ENCODE peak calls at places on chromosomes 4 and X, in ten cellular contexts. One of them, this sample, is unnamed.
A peak's percentile ranks its signal among the peaks of the same experiment; 100 is the strongest.

GRCh38 chr4:184417802-184418511 is 56.4 kb downstream of the IRF2 start:
- DNase-seq in ACHN: peak; percentile 69
- DNase-seq in stimulated activated CD4-positive, alpha-beta T cell treated with anti-CD3 and anti-CD28 coated beads, Interleukin-12 subunit alpha, Interleukin-12 subunit beta, amount 100 ng/mL, for 4 hours: no peak
- DNase-seq in neural crest cell: no peak
- DNase-seq in iPS-NIHi11: no peak
- DNase-seq in GM23248: peak; percentile 95
- DNase-seq in KG1: no peak
- DNase-seq in H9: no peak
- DNase-seq in T-helper 2 cell: no peak
- DNase-seq in fibroblast of mammary gland: peak; percentile 94
- DNase-seq in this sample: peak; percentile 68

GRCh38 chrX:43956034-43956433 is 17.2 kb downstream of the NDP start:
- DNase-seq in T-helper 2 cell: no peak
- DNase-seq in neural crest cell: no peak
- DNase-seq in ACHN: no peak
- DNase-seq in fibroblast of mammary gland: no peak
- DNase-seq in H9: no peak
- DNase-seq in GM23248: no peak
- DNase-seq in stimulated activated CD4-positive, alpha-beta T cell treated with anti-CD3 and anti-CD28 coated beads, Interleukin-12 subunit alpha, Interleukin-12 subunit beta, amount 100 ng/mL, for 4 hours: no peak
- DNase-seq in KG1: no peak
- DNase-seq in iPS-NIHi11: no peak
- DNase-seq in this sample: no peak

GRCh38 chr4:137994858-137995257 is 247.3 kb downstream of the SLC7A11 start:
- DNase-seq in ACHN: peak; percentile 65
- DNase-seq in GM23248: peak; percentile 69
- DNase-seq in stimulated activated CD4-positive, alpha-beta T cell treated with anti-CD3 and anti-CD28 coated beads, Interleukin-12 subunit alpha, Interleukin-12 subunit beta, amount 100 ng/mL, for 4 hours: no peak
- DNase-seq in T-helper 2 cell: no peak
- DNase-seq in fibroblast of mammary gland: no peak
- DNase-seq in KG1: no peak
- DNase-seq in H9: no peak
- DNase-seq in neural crest cell: no peak
- DNase-seq in iPS-NIHi11: no peak
- DNase-seq in this sample: peak; percentile 15

GRCh38 chr4:182585321-182585720 is 331.9 kb downstream of the DCTD start:
- DNase-seq in iPS-NIHi11: peak; percentile 25
- DNase-seq in T-helper 2 cell: no peak
- DNase-seq in KG1: no peak
- DNase-seq in neural crest cell: no peak
- DNase-seq in GM23248: no peak
- DNase-seq in H9: peak; percentile 71
- DNase-seq in stimulated activated CD4-positive, alpha-beta T cell treated with anti-CD3 and anti-CD28 coated beads, Interleukin-12 subunit alpha, Interleukin-12 subunit beta, amount 100 ng/mL, for 4 hours: no peak
- DNase-seq in ACHN: no peak
- DNase-seq in fibroblast of mammary gland: no peak
- DNase-seq in this sample: no peak

GRCh38 chr4:64588507-64588906 is 179.3 kb upstream of the TECRL start:
- DNase-seq in fibroblast of mammary gland: no peak
- DNase-seq in stimulated activated CD4-positive, alpha-beta T cell treated with anti-CD3 and anti-CD28 coated beads, Interleukin-12 subunit alpha, Interleukin-12 subunit beta, amount 100 ng/mL, for 4 hours: no peak
- DNase-seq in iPS-NIHi11: no peak
- DNase-seq in H9: no peak
- DNase-seq in GM23248: no peak
- DNase-seq in T-helper 2 cell: no peak
- DNase-seq in ACHN: no peak
- DNase-seq in neural crest cell: no peak
- DNase-seq in KG1: no peak
- DNase-seq in this sample: no peak

GRCh38 chr4:20046931-20047677 is 204.6 kb upstream of the SLIT2 start:
- DNase-seq in stimulated activated CD4-positive, alpha-beta T cell treated with anti-CD3 and anti-CD28 coated beads, Interleukin-12 subunit alpha, Interleukin-12 subunit beta, amount 100 ng/mL, for 4 hours: no peak
- DNase-seq in ACHN: no peak
- DNase-seq in H9: no peak
- DNase-seq in T-helper 2 cell: no peak
- DNase-seq in neural crest cell: no peak
- DNase-seq in iPS-NIHi11: no peak
- DNase-seq in fibroblast of mammary gland: no peak
- DNase-seq in GM23248: peak; percentile 55
- DNase-seq in KG1: no peak
- DNase-seq in this sample: no peak

GRCh38 chrX:154918060-154918483 is 31.9 kb downstream of the F8A1 start:
- DNase-seq in T-helper 2 cell: no peak
- DNase-seq in neural crest cell: peak; percentile 29
- DNase-seq in fibroblast of mammary gland: peak; percentile 90
- DNase-seq in GM23248: peak; percentile 75
- DNase-seq in stimulated activated CD4-positive, alpha-beta T cell treated with anti-CD3 and anti-CD28 coated beads, Interleukin-12 subunit alpha, Interleukin-12 subunit beta, amount 100 ng/mL, for 4 hours: peak; percentile 0
- DNase-seq in H9: peak; percentile 66
- DNase-seq in ACHN: peak; percentile 55
- DNase-seq in iPS-NIHi11: peak; percentile 51
- DNase-seq in KG1: peak; percentile 4
- DNase-seq in this sample: peak; percentile 37

GRCh38 chrX:151538190-151539122 is 25.0 kb upstream of the PASD1 start:
- DNase-seq in neural crest cell: no peak
- DNase-seq in stimulated activated CD4-positive, alpha-beta T cell treated with anti-CD3 and anti-CD28 coated beads, Interleukin-12 subunit alpha, Interleukin-12 subunit beta, amount 100 ng/mL, for 4 hours: no peak
- DNase-seq in iPS-NIHi11: no peak
- DNase-seq in T-helper 2 cell: no peak
- DNase-seq in GM23248: peak; percentile 2
- DNase-seq in ACHN: no peak
- DNase-seq in H9: no peak
- DNase-seq in KG1: no peak
- DNase-seq in fibroblast of mammary gland: peak; percentile 8
- DNase-seq in this sample: peak; percentile 1

GRCh38 chrX:10022580-10023245 is 55.6 kb downstream of the CLDN34 start:
- DNase-seq in KG1: no peak
- DNase-seq in neural crest cell: no peak
- DNase-seq in stimulated activated CD4-positive, alpha-beta T cell treated with anti-CD3 and anti-CD28 coated beads, Interleukin-12 subunit alpha, Interleukin-12 subunit beta, amount 100 ng/mL, for 4 hours: no peak
- DNase-seq in GM23248: peak; percentile 72
- DNase-seq in H9: no peak
- DNase-seq in T-helper 2 cell: no peak
- DNase-seq in iPS-NIHi11: no peak
- DNase-seq in ACHN: no peak
- DNase-seq in fibroblast of mammary gland: peak; percentile 85
- DNase-seq in this sample: peak; percentile 70

GRCh38 chr4:189069782-189070181 is 870.9 kb upstream of the FRG1 start:
- DNase-seq in stimulated activated CD4-positive, alpha-beta T cell treated with anti-CD3 and anti-CD28 coated beads, Interleukin-12 subunit alpha, Interleukin-12 subunit beta, amount 100 ng/mL, for 4 hours: no peak
- DNase-seq in GM23248: no peak
- DNase-seq in iPS-NIHi11: no peak
- DNase-seq in neural crest cell: no peak
- DNase-seq in T-helper 2 cell: no peak
- DNase-seq in H9: no peak
- DNase-seq in ACHN: no peak
- DNase-seq in fibroblast of mammary gland: no peak
- DNase-seq in KG1: no peak
- DNase-seq in this sample: no peak

GRCh38 chr4:114036426-114036825 is 57.0 kb upstream of the ARSJ start:
- DNase-seq in iPS-NIHi11: no peak
- DNase-seq in T-helper 2 cell: no peak
- DNase-seq in stimulated activated CD4-positive, alpha-beta T cell treated with anti-CD3 and anti-CD28 coated beads, Interleukin-12 subunit alpha, Interleukin-12 subunit beta, amount 100 ng/mL, for 4 hours: no peak
- DNase-seq in H9: no peak
- DNase-seq in fibroblast of mammary gland: no peak
- DNase-seq in ACHN: no peak
- DNase-seq in neural crest cell: no peak
- DNase-seq in GM23248: no peak
- DNase-seq in KG1: no peak
- DNase-seq in this sample: no peak

GRCh38 chr4:47642985-47643745 is 158.1 kb downstream of the ATP10D start:
- DNase-seq in neural crest cell: no peak
- DNase-seq in T-helper 2 cell: no peak
- DNase-seq in ACHN: no peak
- DNase-seq in KG1: no peak
- DNase-seq in H9: no peak
- DNase-seq in fibroblast of mammary gland: peak; percentile 72
- DNase-seq in stimulated activated CD4-positive, alpha-beta T cell treated with anti-CD3 and anti-CD28 coated beads, Interleukin-12 subunit alpha, Interleukin-12 subunit beta, amount 100 ng/mL, for 4 hours: no peak
- DNase-seq in GM23248: no peak
- DNase-seq in iPS-NIHi11: no peak
- DNase-seq in this sample: no peak

GRCh38 chrX:771536-771935 is 140.9 kb downstream of the SHOX start:
- DNase-seq in neural crest cell: no peak
- DNase-seq in stimulated activated CD4-positive, alpha-beta T cell treated with anti-CD3 and anti-CD28 coated beads, Interleukin-12 subunit alpha, Interleukin-12 subunit beta, amount 100 ng/mL, for 4 hours: no peak
- DNase-seq in H9: no peak
- DNase-seq in KG1: no peak
- DNase-seq in ACHN: no peak
- DNase-seq in iPS-NIHi11: no peak
- DNase-seq in T-helper 2 cell: no peak
- DNase-seq in GM23248: no peak
- DNase-seq in fibroblast of mammary gland: no peak
- DNase-seq in this sample: no peak

GRCh38 chr4:53622739-53623151 is 31.5 kb upstream of the LNX1 start:
- DNase-seq in fibroblast of mammary gland: peak; percentile 96
- DNase-seq in T-helper 2 cell: no peak
- DNase-seq in GM23248: peak; percentile 89
- DNase-seq in stimulated activated CD4-positive, alpha-beta T cell treated with anti-CD3 and anti-CD28 coated beads, Interleukin-12 subunit alpha, Interleukin-12 subunit beta, amount 100 ng/mL, for 4 hours: no peak
- DNase-seq in KG1: no peak
- DNase-seq in H9: no peak
- DNase-seq in neural crest cell: no peak
- DNase-seq in ACHN: no peak
- DNase-seq in iPS-NIHi11: no peak
- DNase-seq in this sample: peak; percentile 48

GRCh38 chr4:26020083-26020668 is 106.2 kb downstream of the SMIM20 start:
- DNase-seq in neural crest cell: no peak
- DNase-seq in GM23248: peak; percentile 91
- DNase-seq in KG1: no peak
- DNase-seq in fibroblast of mammary gland: peak; percentile 95
- DNase-seq in iPS-NIHi11: no peak
- DNase-seq in H9: no peak
- DNase-seq in T-helper 2 cell: no peak
- DNase-seq in stimulated activated CD4-positive, alpha-beta T cell treated with anti-CD3 and anti-CD28 coated beads, Interleukin-12 subunit alpha, Interleukin-12 subunit beta, amount 100 ng/mL, for 4 hours: no peak
- DNase-seq in ACHN: no peak
- DNase-seq in this sample: no peak

GRCh38 chrX:95760356-95760755 is 924.3 kb upstream of the DIAPH2 start:
- DNase-seq in GM23248: no peak
- DNase-seq in ACHN: no peak
- DNase-seq in fibroblast of mammary gland: no peak
- DNase-seq in KG1: no peak
- DNase-seq in stimulated activated CD4-positive, alpha-beta T cell treated with anti-CD3 and anti-CD28 coated beads, Interleukin-12 subunit alpha, Interleukin-12 subunit beta, amount 100 ng/mL, for 4 hours: no peak
- DNase-seq in T-helper 2 cell: no peak
- DNase-seq in iPS-NIHi11: no peak
- DNase-seq in neural crest cell: no peak
- DNase-seq in H9: no peak
- DNase-seq in this sample: no peak

GRCh38 chr4:173424899-173425805 is 26.2 kb upstream of the SCRG1 start:
- DNase-seq in iPS-NIHi11: no peak
- DNase-seq in ACHN: no peak
- DNase-seq in H9: no peak
- DNase-seq in GM23248: peak; percentile 90
- DNase-seq in neural crest cell: no peak
- DNase-seq in KG1: no peak
- DNase-seq in T-helper 2 cell: no peak
- DNase-seq in fibroblast of mammary gland: peak; percentile 94
- DNase-seq in stimulated activated CD4-positive, alpha-beta T cell treated with anti-CD3 and anti-CD28 coated beads, Interleukin-12 subunit alpha, Interleukin-12 subunit beta, amount 100 ng/mL, for 4 hours: no peak
- DNase-seq in this sample: peak; percentile 50

GRCh38 chrX:151801980-151802379 is 67.4 kb downstream of the CNGA2 start:
- DNase-seq in KG1: no peak
- DNase-seq in stimulated activated CD4-positive, alpha-beta T cell treated with anti-CD3 and anti-CD28 coated beads, Interleukin-12 subunit alpha, Interleukin-12 subunit beta, amount 100 ng/mL, for 4 hours: no peak
- DNase-seq in H9: no peak
- DNase-seq in fibroblast of mammary gland: peak; percentile 7
- DNase-seq in ACHN: peak; percentile 1
- DNase-seq in T-helper 2 cell: no peak
- DNase-seq in GM23248: peak; percentile 12
- DNase-seq in iPS-NIHi11: no peak
- DNase-seq in neural crest cell: no peak
- DNase-seq in this sample: no peak

GRCh38 chrX:45711231-45711630 is 510.6 kb upstream of the DIPK2B start:
- DNase-seq in iPS-NIHi11: no peak
- DNase-seq in ACHN: peak; percentile 25
- DNase-seq in T-helper 2 cell: no peak
- DNase-seq in GM23248: peak; percentile 41
- DNase-seq in neural crest cell: no peak
- DNase-seq in H9: no peak
- DNase-seq in stimulated activated CD4-positive, alpha-beta T cell treated with anti-CD3 and anti-CD28 coated beads, Interleukin-12 subunit alpha, Interleukin-12 subunit beta, amount 100 ng/mL, for 4 hours: no peak
- DNase-seq in KG1: no peak
- DNase-seq in fibroblast of mammary gland: peak; percentile 76
- DNase-seq in this sample: no peak

GRCh38 chrX:7330971-7331746 is 183.2 kb upstream of the PUDP start:
- DNase-seq in T-helper 2 cell: no peak
- DNase-seq in H9: no peak
- DNase-seq in KG1: no peak
- DNase-seq in fibroblast of mammary gland: peak; percentile 96
- DNase-seq in stimulated activated CD4-positive, alpha-beta T cell treated with anti-CD3 and anti-CD28 coated beads, Interleukin-12 subunit alpha, Interleukin-12 subunit beta, amount 100 ng/mL, for 4 hours: no peak
- DNase-seq in ACHN: no peak
- DNase-seq in neural crest cell: no peak
- DNase-seq in GM23248: peak; percentile 89
- DNase-seq in iPS-NIHi11: no peak
- DNase-seq in this sample: no peak

GRCh38 chrX:16946971-16947562 is 609 bp downstream of the REPS2 start:
- DNase-seq in H9: no peak
- DNase-seq in ACHN: no peak
- DNase-seq in stimulated activated CD4-positive, alpha-beta T cell treated with anti-CD3 and anti-CD28 coated beads, Interleukin-12 subunit alpha, Interleukin-12 subunit beta, amount 100 ng/mL, for 4 hours: no peak
- DNase-seq in iPS-NIHi11: no peak
- DNase-seq in T-helper 2 cell: no peak
- DNase-seq in fibroblast of mammary gland: no peak
- DNase-seq in KG1: no peak
- DNase-seq in GM23248: peak; percentile 4
- DNase-seq in neural crest cell: no peak
- DNase-seq in this sample: no peak

GRCh38 chr4:168955674-168956073 is 54.4 kb downstream of the CBR4 start:
- DNase-seq in GM23248: no peak
- DNase-seq in neural crest cell: no peak
- DNase-seq in iPS-NIHi11: no peak
- DNase-seq in KG1: no peak
- DNase-seq in stimulated activated CD4-positive, alpha-beta T cell treated with anti-CD3 and anti-CD28 coated beads, Interleukin-12 subunit alpha, Interleukin-12 subunit beta, amount 100 ng/mL, for 4 hours: no peak
- DNase-seq in fibroblast of mammary gland: peak; percentile 53
- DNase-seq in ACHN: no peak
- DNase-seq in H9: no peak
- DNase-seq in T-helper 2 cell: no peak
- DNase-seq in this sample: peak; percentile 1

This sample was measured in NCI-H226.